ENCODE peak calls at places on chromosomes 13 and 19, in six cellular contexts. P is neuronal stem cell, W is trophoblast cell, X is H9, K is mesenchymal stem cell, G is H1. E is an unnamed sample.
A peak's percentile ranks its signal among the peaks of the same experiment; 100 is the strongest.

GRCh38 chr19:10643968-10644290 is 10.2 kb upstream of the ILF3 start:
- DNase-seq in W (no peak), K (no peak), X (no peak), G (no peak), P (no peak), E (no peak)

GRCh38 chr19:17052439-17052838 is 22.8 kb downstream of the HAUS8 start:
- DNase-seq in X (peak; percentile 58), W (peak; percentile 76), G (peak; percentile 67), K (peak; percentile 63), P (no peak), E (peak; percentile 59)

GRCh38 chr13:27869436-27870090 is 50.2 kb upstream of the PDX1 start:
- DNase-seq in X (no peak), P (no peak), K (no peak), G (no peak), W (no peak), E (no peak)

GRCh38 chr19:6765738-6766356 is 1.4 kb downstream of the SH2D3A start:
- DNase-seq in K (no peak), W (peak; percentile 98), G (peak; percentile 80), X (peak; percentile 98), P (no peak), E (no peak)

GRCh38 chr13:30736921-30737320 is 1.6 kb downstream of the ALOX5AP start:
- DNase-seq in K (no peak), G (no peak), W (no peak), P (no peak), X (no peak), E (no peak)

GRCh38 chr19:40530091-40530901 is 46.4 kb upstream of the SHKBP1 start:
- DNase-seq in P (peak; percentile 72), K (no peak), W (no peak), G (peak; percentile 92), X (peak; percentile 63), E (no peak)

GRCh38 chr13:66414196-66414800 is 815.8 kb downstream of the PCDH9 start:
- DNase-seq in W (no peak), K (peak; percentile 7), P (no peak), G (no peak), X (no peak), E (no peak)

GRCh38 chr19:16736709-16737108 is 17.1 kb downstream of the NWD1 start:
- DNase-seq in W (peak; percentile 22), X (no peak), G (no peak), P (no peak), K (no peak), E (no peak)

GRCh38 chr13:75318138-75318833 is 163.7 kb downstream of the TBC1D4 start:
- DNase-seq in W (no peak), G (no peak), K (no peak), P (no peak), X (no peak), E (no peak)

GRCh38 chr13:93721483-93721882 is 494.9 kb downstream of the GPC6 start:
- DNase-seq in G (no peak), P (no peak), K (no peak), W (no peak), X (no peak), E (no peak)

GRCh38 chr19:7294571-7295212 is 478 bp upstream of the INSR start:
- DNase-seq in P (peak; percentile 30), K (peak; percentile 40), X (peak; percentile 43), G (peak; percentile 66), W (peak; percentile 71), E (peak; percentile 16)

GRCh38 chr13:104984296-104984818 is 1551.1 kb downstream of the EFNB2 start:
- DNase-seq in W (no peak), K (peak; percentile 71), X (no peak), G (no peak), P (no peak), E (peak; percentile 12)

GRCh38 chr13:110957181-110957884 is 42.5 kb upstream of the ANKRD10 start:
- DNase-seq in K (no peak), G (peak; percentile 72), W (peak; percentile 67), P (no peak), X (no peak), E (peak; percentile 16)

GRCh38 chr19:45995715-45996385 is 583 bp downstream of the CCDC61 start:
- DNase-seq in K (peak; percentile 34), W (no peak), X (no peak), P (no peak), G (no peak), E (peak; percentile 67)

GRCh38 chr13:98915563-98916348 is 62.1 kb downstream of the DOCK9 start:
- DNase-seq in P (no peak), X (no peak), G (no peak), K (no peak), W (no peak), E (peak; percentile 31)

GRCh38 chr13:113654591-113655357 is 3.2 kb downstream of the ATP4B start:
- DNase-seq in W (no peak), P (no peak), G (no peak), X (no peak), K (no peak), E (no peak)
- H4K91ac ChIP-seq in W (no peak overlapping the region), P (no peak overlapping the region), G (no peak overlapping the region), X (no peak overlapping the region), K (no peak overlapping the region), E (no peak overlapping the region)

GRCh38 chr13:52862358-52863206 is 14.1 kb upstream of the PCDH8 start:
- DNase-seq in X (peak; percentile 72), K (no peak), G (peak; percentile 89), P (no peak), W (peak; percentile 54), E (no peak)
- H4K91ac ChIP-seq in X (no peak overlapping the region), K (no peak overlapping the region), G (no peak overlapping the region), P (no peak overlapping the region), W (no peak overlapping the region), E (no peak overlapping the region)

GRCh38 chr13:21360463-21360862 is 98.6 kb downstream of the ZDHHC20 start:
- DNase-seq in P (no peak), X (peak; percentile 7), K (no peak), W (no peak), G (peak; percentile 24), E (no peak)
- H4K91ac ChIP-seq in P (no peak overlapping the region), X (no peak overlapping the region), K (no peak overlapping the region), W (no peak overlapping the region), G (no peak overlapping the region), E (no peak overlapping the region)

DNA sequence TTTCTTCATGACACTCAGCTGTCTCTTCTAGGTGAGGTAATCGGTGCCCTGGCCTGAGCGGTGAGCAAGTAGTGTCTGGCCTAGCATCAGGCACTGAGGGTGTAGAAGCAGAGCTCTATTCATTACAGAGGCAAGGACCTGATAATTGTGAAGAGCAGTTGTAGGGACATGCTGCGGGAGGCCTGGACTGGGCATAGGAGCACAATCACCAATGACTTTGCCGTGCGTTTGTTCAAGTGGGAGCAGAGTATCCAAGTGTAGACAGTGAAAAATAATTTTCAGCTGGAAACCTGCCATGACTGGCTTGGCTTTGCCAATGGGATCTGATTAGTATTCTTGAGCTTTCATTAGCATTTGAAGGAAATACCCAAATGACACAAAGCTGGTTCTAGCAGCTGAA is 32.1 kb upstream of the DCLK1 start:
- DNase-seq in W (peak; percentile 20), G (no peak), K (no peak), P (no peak), X (no peak), E (no peak)
- H4K91ac ChIP-seq in W (no peak overlapping the region), G (no peak overlapping the region), K (no peak overlapping the region), P (no peak overlapping the region), X (no peak overlapping the region), E (no peak overlapping the region)

DNA sequence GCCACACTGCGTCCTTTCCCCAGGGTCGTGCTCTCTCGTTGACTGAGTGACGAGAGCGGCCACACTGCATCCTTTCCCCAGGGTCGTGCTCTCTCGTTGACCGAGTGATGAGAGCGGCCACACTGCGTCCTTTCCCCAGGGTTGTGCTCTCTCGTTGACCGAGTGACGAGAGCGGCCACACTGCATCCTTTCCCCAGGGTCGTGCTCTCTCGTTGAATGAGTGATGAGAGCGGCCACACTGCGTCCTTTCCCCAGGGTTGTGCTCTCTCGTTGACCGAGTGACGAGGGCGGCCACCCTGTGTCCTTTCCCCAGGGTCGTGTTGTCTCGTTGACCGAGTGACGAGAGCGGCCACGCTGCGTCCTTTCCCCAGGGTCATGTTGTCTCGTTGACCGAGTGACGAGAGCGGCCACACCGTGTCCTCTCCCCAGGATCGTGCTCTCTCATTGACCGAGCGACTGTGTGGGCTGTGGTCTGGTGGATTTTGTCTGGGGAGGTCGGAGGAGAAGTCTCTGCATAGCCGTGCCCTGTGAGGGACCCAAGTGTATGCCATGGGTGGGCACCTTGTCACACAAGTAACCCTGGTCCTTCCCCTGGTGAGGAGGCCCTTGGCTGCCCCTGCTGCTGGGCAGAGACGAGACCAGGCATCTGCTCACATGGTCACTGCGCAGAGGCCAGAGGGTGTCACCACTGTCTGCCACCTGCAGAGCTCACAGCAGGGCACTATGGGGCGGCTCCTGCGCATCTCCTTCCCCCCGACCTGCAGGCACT is 107.7 kb downstream of the KDM4B start:
- DNase-seq in W (no peak), K (no peak), G (no peak), X (no peak), P (no peak), E (no peak)
- H4K91ac ChIP-seq in W (no peak overlapping the region), K (no peak overlapping the region), G (no peak overlapping the region), X (no peak overlapping the region), P (no peak overlapping the region), E (no peak overlapping the region)

GRCh38 chr13:69580255-69580654 is 527.4 kb upstream of the ATXN8OS start:
- DNase-seq in X (no peak), W (no peak), P (no peak), G (no peak), K (no peak), E (no peak)
- H4K91ac ChIP-seq in X (no peak overlapping the region), W (no peak overlapping the region), P (no peak overlapping the region), G (no peak overlapping the region), K (no peak overlapping the region), E (no peak overlapping the region)

GRCh38 chr13:113144255-113144629 is 14.2 kb upstream of the PROZ start:
- DNase-seq in W (no peak), K (no peak), G (peak; percentile 32), P (no peak), X (no peak), E (no peak)
- H4K91ac ChIP-seq in W (no peak overlapping the region), K (no peak overlapping the region), G (no peak overlapping the region), P (no peak overlapping the region), X (no peak overlapping the region), E (no peak overlapping the region)

GRCh38 chr19:35853038-35853756 is 893 bp upstream of the NPHS1 start:
- DNase-seq in G (no peak), X (no peak), P (no peak), K (no peak), W (no peak), E (no peak)
- H4K91ac ChIP-seq in G (no peak overlapping the region), X (no peak overlapping the region), P (no peak overlapping the region), K (no peak overlapping the region), W (no peak overlapping the region), E (no peak overlapping the region)

DNA sequence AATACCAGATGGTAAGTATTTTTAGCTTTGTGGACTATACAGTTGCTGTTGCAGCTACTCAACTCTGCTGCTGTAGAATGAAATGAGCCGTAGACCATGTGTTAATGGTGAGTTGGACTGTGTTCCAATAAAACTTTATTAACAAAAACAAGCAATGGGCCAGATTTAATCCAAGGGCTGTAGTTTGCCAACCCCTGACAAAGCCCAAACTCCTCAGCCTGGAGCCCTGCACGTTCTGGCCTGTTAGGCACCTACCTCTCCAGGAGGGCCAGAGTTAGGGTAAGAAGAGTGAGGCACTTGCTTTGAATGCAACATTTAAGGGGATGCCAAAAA is 36.7 kb upstream of the CD33 start:
- DNase-seq in K (no peak), W (no peak), G (no peak), P (no peak), X (no peak), E (no peak)
- H4K91ac ChIP-seq in K (no peak overlapping the region), W (no peak overlapping the region), G (no peak overlapping the region), P (no peak overlapping the region), X (no peak overlapping the region), E (no peak overlapping the region)

GRCh38 chr19:3176715-3177501 is 1.7 kb upstream of the S1PR4 start:
- DNase-seq in K (peak; percentile 34), X (peak; percentile 29), G (no peak), W (peak; percentile 63), P (no peak), E (peak; percentile 67)
- H4K91ac ChIP-seq in K (no peak overlapping the region), X (no peak overlapping the region), G (no peak overlapping the region), W (peak overlapping the region; percentile 4), P (peak overlapping the region; percentile 53), E (peak overlapping the region; percentile 81)

E was measured in IMR-90.